ENCODE peak calls at places on chromosomes 6 and 20, in four cellular contexts. Q is K562, A is GM12878, M is HepG2. G is an unnamed sample.

GRCh38 chr6:157546366-157546765 is 165.4 kb downstream of the ZDHHC14 start:
- DNase-seq in Q (no peak), A (no peak), M (no peak), G (no peak)

GRCh38 chr6:81384921-81385320 is 367.6 kb downstream of the TENT5A start:
- DNase-seq in Q (no peak), A (no peak), M (no peak), G (no peak)

GRCh38 chr6:117076076-117076475 is 189.3 kb upstream of the VGLL2 start:
- DNase-seq in Q (no peak), A (no peak), M (no peak), G (no peak)

GRCh38 chr20:61661025-61661424 is 404.7 kb downstream of the TAF4 start:
- DNase-seq in Q (no peak), A (no peak), M (no peak), G (no peak)

GRCh38 chr6:89984926-89985743 is 90.9 kb downstream of the GJA10 start:
- DNase-seq in Q (peak), A (no peak), M (no peak), G (no peak)

GRCh38 chr20:18632196-18632789 is 44.4 kb downstream of the DTD1 start:
- DNase-seq in Q (peak), A (no peak), M (peak), G (peak)

GRCh38 chr6:139290787-139291294 is 957 bp downstream of the TXLNB start:
- DNase-seq in Q (no peak), A (peak), M (no peak), G (no peak)

GRCh38 chr20:34375977-34376430 is 12.9 kb downstream of the ITCH start:
- DNase-seq in Q (no peak), A (no peak), M (peak), G (no peak)

GRCh38 chr6:97586344-97586743 is 303.3 kb upstream of the MMS22L start:
- DNase-seq in Q (no peak), A (no peak), M (peak), G (no peak)

GRCh38 chr6:90416322-90416721 is 119.7 kb upstream of the BACH2 start:
- DNase-seq in Q (no peak), A (no peak), M (no peak), G (no peak)

GRCh38 chr6:128394171-128394570 is 126.2 kb downstream of the PTPRK start:
- DNase-seq in Q (no peak), A (no peak), M (no peak), G (no peak)

GRCh38 chr6:92559611-92560010 is 859.7 kb downstream of the EPHA7 start:
- DNase-seq in Q (no peak), A (no peak), M (no peak), G (no peak)

GRCh38 chr6:49409951-49410542 is 53.0 kb downstream of the MMUT start:
- DNase-seq in Q (peak), A (peak), M (peak), G (peak)

GRCh38 chr6:105014448-105014847 is 57.5 kb downstream of the LIN28B start:
- DNase-seq in Q (no peak), A (no peak), M (no peak), G (peak)

GRCh38 chr6:21946298-21946783 is 350.5 kb downstream of the PRL start:
- DNase-seq in Q (no peak), A (no peak), M (no peak), G (no peak)

GRCh38 chr6:157333537-157333936 is 10.2 kb upstream of the TMEM242 start:
- DNase-seq in Q (no peak), A (no peak), M (no peak), G (no peak)

GRCh38 chr20:39338977-39339376 is 376.8 kb downstream of the DHX35 start:
- DNase-seq in Q (no peak), A (peak), M (no peak), G (no peak)

GRCh38 chr6:33590531-33591198 is 10.6 kb upstream of the BAK1 start:
- DNase-seq in Q (no peak), A (no peak), M (peak), G (no peak)

GRCh38 chr20:38258545-38259223 is 1.9 kb downstream of the KIAA1755 start:
- DNase-seq in Q (no peak), A (no peak), M (no peak), G (no peak)

GRCh38 chr6:143807103-143807425 is 36.1 kb upstream of the LTV1 start:
- DNase-seq in Q (no peak), A (no peak), M (no peak), G (no peak)

GRCh38 chr20:10715035-10715434 is 41.2 kb upstream of the JAG1 start:
- DNase-seq in Q (no peak), A (no peak), M (peak), G (no peak)

GRCh38 chr6:140923048-140923447 is 1209.7 kb upstream of the GJE1 start:
- DNase-seq in Q (no peak), A (no peak), M (no peak), G (no peak)

GRCh38 chr6:3345836-3346235 is 87.1 kb downstream of the PSMG4 start:
- DNase-seq in Q (no peak), A (no peak), M (no peak), G (no peak)

GRCh38 chr6:3805448-3806123 is 43.6 kb upstream of the FAM50B start:
- DNase-seq in Q (no peak), A (no peak), M (peak), G (no peak)

GRCh38 chr6:161135695-161136591 is 137.9 kb downstream of the AGPAT4 start:
- DNase-seq in Q (no peak), A (peak), M (peak), G (no peak)

DNA sequence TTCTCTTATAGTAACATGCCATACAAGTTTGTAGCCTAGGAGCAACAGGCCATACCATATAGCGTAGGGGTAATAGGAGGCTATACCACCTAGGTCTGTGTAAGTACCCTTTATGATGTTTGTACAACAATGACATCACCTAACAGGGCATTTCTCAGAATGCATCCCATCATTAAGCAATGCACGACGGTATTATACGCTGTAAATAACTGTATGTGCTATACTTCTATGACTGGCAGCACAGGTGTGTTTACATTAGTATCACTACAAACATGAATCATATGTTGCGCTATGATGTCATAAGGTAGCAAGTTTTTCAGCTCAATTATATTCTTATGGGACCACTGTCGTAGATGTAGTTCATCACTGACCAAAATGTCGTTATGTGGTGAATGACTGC is 31.0 kb downstream of the ADNP start:
- DNase-seq in Q (no peak), A (no peak), M (no peak), G (no peak)
- TF ChIP-seq ESRRA in Q (no peak), A (no peak), M (no peak), G (no peak)

GRCh38 chr20:51446656-51447055 is 95.9 kb downstream of the NFATC2 start:
- DNase-seq in Q (peak), A (no peak), M (peak), G (no peak)

GRCh38 chr20:51445591-51445990 is 96.9 kb downstream of the NFATC2 start:
- DNase-seq in Q (no peak), A (no peak), M (no peak), G (no peak)

GRCh38 chr20:51447765-51448148 is 94.8 kb downstream of the NFATC2 start:
- DNase-seq in Q (no peak), A (no peak), M (no peak), G (no peak)

GRCh38 chr20:51446230-51446629 is 96.3 kb downstream of the NFATC2 start:
- DNase-seq in Q (no peak), A (no peak), M (no peak), G (no peak)

GRCh38 chr20:51447097-51447764 is 95.3 kb downstream of the NFATC2 start:
- DNase-seq in Q (no peak), A (no peak), M (peak), G (no peak)
- TF ChIP-seq SP1 in Q (no peak), A (no peak), M (no peak), G (no peak)

DNA sequence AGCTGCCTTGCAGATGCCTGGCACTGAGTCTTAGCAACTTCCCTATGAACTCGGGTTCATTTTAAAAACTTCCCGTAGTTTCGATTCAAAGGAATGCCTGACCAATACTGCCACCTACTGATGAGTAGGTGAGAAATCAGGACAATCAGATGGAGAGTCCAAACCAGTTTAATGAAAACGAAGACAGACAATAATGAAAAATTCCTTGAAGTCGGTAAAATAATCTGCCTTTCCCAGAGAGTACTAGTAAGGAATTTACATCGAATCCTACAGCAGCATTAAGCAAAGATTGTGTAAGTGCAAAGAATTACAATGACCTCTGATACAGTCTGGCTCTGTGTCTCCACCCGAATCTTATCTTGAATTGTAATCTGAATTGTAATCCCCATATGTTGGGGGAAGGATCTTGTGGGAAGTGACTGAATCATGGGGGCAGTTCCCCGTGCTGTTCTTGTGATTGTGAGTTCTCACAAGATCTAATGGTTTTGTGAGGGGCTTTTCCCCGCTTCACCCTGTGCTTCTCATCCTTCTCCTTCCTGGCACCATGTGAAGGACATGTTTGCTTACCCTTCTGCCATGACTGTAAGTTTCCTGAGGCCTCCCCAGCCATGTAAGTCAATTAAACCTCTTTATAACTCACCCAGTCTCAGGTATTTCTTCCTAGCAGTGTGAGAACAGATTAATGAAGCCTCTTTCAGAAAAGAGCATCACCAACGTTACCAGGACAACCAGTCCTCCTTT is 134.4 kb downstream of the ARHGAP18 start:
- DNase-seq in Q (peak), A (no peak), M (peak), G (no peak)
- TF ChIP-seq ESRRA in Q (no peak), A (no peak), M (no peak), G (no peak)

DNA sequence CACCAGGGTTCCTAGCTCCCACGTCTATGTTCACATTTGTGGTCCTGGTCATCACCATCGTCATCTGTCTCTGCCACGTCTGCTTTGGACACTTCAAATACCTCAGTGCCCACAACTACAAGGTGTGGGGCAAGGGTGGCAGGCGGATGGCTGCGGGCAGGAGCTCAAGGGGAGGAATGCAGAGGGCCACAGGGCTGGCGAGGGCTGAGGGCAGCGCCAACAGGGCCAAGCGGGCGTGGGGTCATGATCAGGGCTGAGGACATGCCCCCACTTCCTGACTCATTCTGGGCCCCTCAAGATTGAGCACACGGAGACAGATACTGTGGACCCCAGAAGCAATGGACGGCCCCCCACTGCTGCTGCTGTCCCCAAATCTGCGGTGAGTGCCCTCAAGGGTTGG is 4.6 kb upstream of the CAPN11 start:
- DNase-seq in Q (no peak), A (no peak), M (no peak), G (no peak)
- TF ChIP-seq SP1 in Q (no peak), A (no peak), M (no peak), G (no peak)

DNA sequence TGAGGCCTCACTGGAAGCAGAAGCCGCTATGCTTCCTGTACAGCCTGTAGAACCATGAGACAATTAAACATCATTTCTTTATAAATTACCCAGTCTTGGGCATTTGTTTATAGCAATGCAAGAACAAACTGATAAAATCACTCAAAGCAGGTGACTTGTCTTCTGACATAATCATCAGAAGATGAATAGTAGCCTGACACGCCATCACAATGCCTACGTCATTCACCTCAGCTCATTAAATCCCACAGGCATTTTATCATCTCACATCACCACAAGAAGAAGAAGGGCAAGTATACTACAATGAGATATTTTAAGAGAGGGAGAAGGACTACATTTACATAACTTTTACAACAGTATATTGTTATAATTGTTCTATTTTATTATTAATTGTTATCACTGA is 3.1 kb upstream of the CAP2 start:
- DNase-seq in Q (no peak), A (no peak), M (no peak), G (no peak)
- TF ChIP-seq ESRRA in Q (no peak), A (no peak), M (no peak), G (no peak)

G was measured in WTC11.